ENCODE peak calls at places on chromosome 3, in four cellular contexts. W, N, E and G are unnamed samples.

GRCh38 chr3:129312671-129313414 is 34.2 kb downstream of the HMCES start:
- DNase-seq in N (peak; percentile 19), E (no peak), W (no peak), G (no peak)

GRCh38 chr3:173397161-173398110 is at the start of gene NLGN1:
- DNase-seq in E (peak; percentile 79), W (peak; percentile 71), N (no peak), G (peak; percentile 27)

GRCh38 chr3:160755776-160756304 is at the start of gene PPM1L:
- DNase-seq in E (no peak), N (no peak), W (peak; percentile 71), G (peak; percentile 38)

GRCh38 chr3:190855151-190855550 is 7.3 kb downstream of the GMNC start:
- DNase-seq in E (no peak), N (no peak), W (no peak), G (no peak)

GRCh38 chr3:185825639-185826481 is 1.0 kb upstream of the IGF2BP2 start:
- DNase-seq in E (peak; percentile 67), N (no peak), W (peak; percentile 83), G (peak; percentile 8)

GRCh38 chr3:111032677-111033076 is 38.9 kb upstream of the NECTIN3 start:
- DNase-seq in E (no peak), W (no peak), N (no peak), G (no peak)

GRCh38 chr3:4908066-4908768 is 71.0 kb upstream of the BHLHE40 start:
- DNase-seq in N (no peak), E (no peak), W (no peak), G (no peak)

GRCh38 chr3:177459397-177459796 is 262.1 kb upstream of the TBL1XR1 start:
- DNase-seq in E (no peak), W (no peak), N (no peak), G (no peak)

GRCh38 chr3:76474632-76475031 is 565.3 kb upstream of the ROBO2 start:
- DNase-seq in W (no peak), N (no peak), E (no peak), G (no peak)